ENCODE peak calls at places on chromosome 2, in seven cellular contexts. E is osteocyte; Q is Daoy; T is CD8-positive, alpha-beta T cell; A is lower leg skin; K is NCI-H1092 treated with DMSO at 0.1 percent for 48 hours; R is MCF 10A. C is an unnamed sample.

GRCh38 chr2:240149943-240150784 is 9.7 kb upstream of the OTOS start:
- DNase-seq in R (peak), Q (peak), K (no peak), A (no peak), E (no peak), T (no peak), C (peak)

GRCh38 chr2:47315490-47315889 is 87.5 kb upstream of the MSH2 start:
- DNase-seq in K (no peak), T (no peak), A (no peak), R (no peak), E (no peak), Q (no peak), C (no peak)

GRCh38 chr2:65746919-65747678 is 314.7 kb upstream of the SPRED2 start:
- DNase-seq in A (no peak), T (no peak), E (no peak), Q (peak), K (no peak), R (no peak), C (no peak)

GRCh38 chr2:209496586-209496982 is 72.7 kb downstream of the MAP2 start:
- DNase-seq in K (no peak), T (no peak), A (no peak), Q (peak), R (peak), E (no peak), C (no peak)

GRCh38 chr2:55107428-55107827 is 57.2 kb upstream of the RTN4 start:
- DNase-seq in K (no peak), E (no peak), T (no peak), R (no peak), A (no peak), Q (no peak), C (no peak)

GRCh38 chr2:211745295-211746097 is 793.1 kb downstream of the ERBB4 start:
- DNase-seq in A (no peak), Q (peak), K (peak), T (no peak), E (no peak), R (peak), C (peak)

GRCh38 chr2:39413063-39413722 is 23.9 kb downstream of the MAP4K3 start:
- DNase-seq in E (no peak), K (no peak), R (no peak), A (no peak), Q (no peak), T (no peak), C (no peak)

GRCh38 chr2:142010871-142011270 is 119.9 kb downstream of the LRP1B start:
- DNase-seq in A (no peak), Q (no peak), K (no peak), R (no peak), E (no peak), T (no peak), C (no peak)

GRCh38 chr2:229407170-229407569 is 136.1 kb upstream of the PID1 start:
- DNase-seq in T (no peak), R (peak), E (no peak), Q (peak), K (no peak), A (peak), C (no peak)

GRCh38 chr2:108855194-108855593 is 68.6 kb downstream of the CCDC138 start:
- DNase-seq in R (peak), Q (no peak), A (no peak), E (no peak), K (no peak), T (no peak), C (peak)

GRCh38 chr2:86622409-86622877 is 1.2 kb downstream of the RNF103 start:
- DNase-seq in E (no peak), K (no peak), A (no peak), R (peak), Q (peak), T (no peak), C (peak)

GRCh38 chr2:112812318-112813042 is 24.1 kb downstream of the IL1B start:
- DNase-seq in T (no peak), K (no peak), A (no peak), R (peak), Q (peak), E (no peak), C (no peak)

GRCh38 chr2:234422242-234422641 is 74.6 kb downstream of the ARL4C start:
- DNase-seq in Q (peak), R (peak), A (no peak), T (no peak), E (no peak), K (no peak), C (peak)

C was measured in Karpas-422.